ENCODE peak calls at places on chromosomes 3 and 15, in six cellular contexts. Q is breast epithelium, T is upper lobe of left lung, M is endothelial cell of umbilical vein, Z is GM23338, O is transverse colon. N is an unnamed sample. For H3K4me1, the result is how much of the 10 kb centered on the place peaks cover.

GRCh38 chr3:141894524-141895176 is 18.2 kb downstream of the ATP1B3 start:
- DNase-seq in Q (no peak), T (no peak), M (peak), Z (no peak), O (no peak), N (no peak)

GRCh38 chr3:50503504-50503903 is at the start of gene CACNA2D2:
- DNase-seq in Q (peak), T (peak), M (no peak), Z (peak), O (peak), N (peak)

GRCh38 chr3:14175383-14176037 is 2.9 kb downstream of the XPC start:
- DNase-seq in Q (no peak), T (no peak), M (no peak), Z (no peak), O (no peak), N (no peak)

GRCh38 chr15:41984622-41985021 is 12.3 kb upstream of the EHD4 start:
- DNase-seq in Q (peak), T (no peak), M (no peak), Z (no peak), O (peak), N (no peak)

GRCh38 chr15:41494922-41495735 is 1.5 kb downstream of the ITPKA start:
- DNase-seq in Q (no peak), T (peak), M (no peak), Z (peak), O (no peak), N (peak)

GRCh38 chr3:10288575-10288960 is 4.2 kb downstream of the GHRL start:
- DNase-seq in Q (no peak), T (no peak), M (no peak), Z (no peak), O (no peak), N (no peak)

GRCh38 chr3:194139085-194139976 is 3.4 kb downstream of the HES1 start:
- DNase-seq in Q (no peak), T (peak), M (peak), Z (peak), O (no peak), N (no peak)

GRCh38 chr15:70337292-70338186 is 239.8 kb upstream of the TLE3 start:
- DNase-seq in Q (no peak), T (no peak), M (no peak), Z (no peak), O (peak), N (no peak)

GRCh38 chr3:123338021-123338619 is 110.8 kb downstream of the ADCY5 start:
- DNase-seq in Q (peak), T (no peak), M (no peak), Z (no peak), O (no peak), N (no peak)

GRCh38 chr3:38493019-38493418 is 3.1 kb upstream of the EXOG start:
- DNase-seq in Q (no peak), T (no peak), M (peak), Z (no peak), O (no peak), N (no peak)

GRCh38 chr3:155885299-155885698 is 14.8 kb downstream of the GMPS start:
- DNase-seq in Q (no peak), T (no peak), M (no peak), Z (no peak), O (no peak), N (no peak)

GRCh38 chr15:49036650-49037545 is 9.3 kb downstream of the SECISBP2L start:
- DNase-seq in Q (no peak), T (no peak), M (no peak), Z (no peak), O (no peak), N (no peak)

GRCh38 chr15:71804226-71804625 is 6.1 kb upstream of the NR2E3 start:
- DNase-seq in Q (no peak), T (no peak), M (no peak), Z (no peak), O (no peak), N (no peak)

GRCh38 chr15:52228928-52229327 is 37.7 kb upstream of the GNB5 start:
- DNase-seq in Q (no peak), T (no peak), M (no peak), Z (peak), O (peak), N (peak)

GRCh38 chr3:128432301-128432897 is 34.3 kb downstream of the DNAJB8 start:
- DNase-seq in Q (peak), T (peak), M (no peak), Z (peak), O (no peak), N (peak)

GRCh38 chr15:40928975-40929729 is at the start of gene DLL4:
- DNase-seq in Q (peak), T (peak), M (peak), Z (peak), O (peak), N (peak)

GRCh38 chr3:180433172-180433571 is 168.8 kb upstream of the TTC14 start:
- DNase-seq in Q (no peak), T (no peak), M (peak), Z (no peak), O (no peak), N (no peak)

GRCh38 chr3:148106062-148106461 is 591.6 kb upstream of the AGTR1 start:
- DNase-seq in Q (no peak), T (no peak), M (no peak), Z (no peak), O (no peak), N (no peak)

GRCh38 chr3:77562089-77562488 is 522.2 kb downstream of the ROBO2 start:
- DNase-seq in Q (no peak), T (no peak), M (no peak), Z (no peak), O (no peak), N (no peak)

GRCh38 chr15:24269166-24269571 is 406.4 kb upstream of the NPAP1 start:
- DNase-seq in Q (no peak), T (no peak), M (no peak), Z (no peak), O (peak), N (peak)

GRCh38 chr3:14237431-14237830 is 58.8 kb downstream of the LSM3 start:
- DNase-seq in Q (no peak), T (no peak), M (no peak), Z (no peak), O (no peak), N (no peak)

GRCh38 chr15:28957606-28958498 is 72.1 kb downstream of the APBA2 start:
- DNase-seq in Q (no peak), T (peak), M (no peak), Z (no peak), O (no peak), N (no peak)

GRCh38 chr15:26372712-26373111 is 400.2 kb downstream of the GABRB3 start:
- DNase-seq in Q (no peak), T (no peak), M (no peak), Z (peak), O (no peak), N (no peak)

GRCh38 chr15:66703540-66703941 is 1.5 kb downstream of the SMAD6 start:
- DNase-seq in Q (no peak), T (no peak), M (no peak), Z (peak), O (peak), N (peak)

GRCh38 chr3:133472889-133473288 is 73.0 kb downstream of the BFSP2 start:
- DNase-seq in Q (no peak), T (no peak), M (no peak), Z (no peak), O (no peak), N (no peak)

GRCh38 chr3:133474251-133474801 is 74.5 kb downstream of the BFSP2 start:
- DNase-seq in Q (peak), T (no peak), M (no peak), Z (no peak), O (no peak), N (no peak)

GRCh38 chr3:133475245-133476010 is 75.6 kb downstream of the BFSP2 start:
- DNase-seq in Q (no peak), T (no peak), M (no peak), Z (no peak), O (no peak), N (no peak)

GRCh38 chr3:133469140-133469731 is 69.4 kb downstream of the BFSP2 start:
- DNase-seq in Q (no peak), T (no peak), M (no peak), Z (no peak), O (no peak), N (no peak)

GRCh38 chr3:133472242-133472641 is 72.4 kb downstream of the BFSP2 start:
- DNase-seq in Q (no peak), T (peak), M (no peak), Z (peak), O (peak), N (no peak)
- H3K4me1 ChIP-seq in Q (under half), T (under half), M (under half), Z (under half), O (under half), N (under half)

DNA sequence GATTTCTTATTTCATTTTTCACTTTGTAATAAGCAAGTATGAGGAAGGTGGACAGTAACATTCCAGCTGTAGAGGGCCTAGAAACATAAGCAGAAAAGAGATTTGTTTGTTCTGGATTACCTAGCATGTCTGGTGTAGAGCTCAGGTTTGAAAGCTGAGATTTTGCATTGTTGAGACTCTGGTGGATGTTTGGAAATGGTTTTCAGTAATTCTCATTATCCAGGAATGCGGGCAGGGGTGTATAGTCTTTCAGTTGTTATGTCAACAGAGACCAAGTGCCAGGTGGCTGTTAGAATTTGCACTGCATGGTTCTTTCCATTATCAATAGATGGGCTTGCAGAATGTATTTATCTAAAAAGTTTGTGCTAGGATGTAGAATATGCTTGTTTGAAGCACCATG is 10.9 kb downstream of the GPD1L start:
- DNase-seq in Q (no peak), T (no peak), M (no peak), Z (no peak), O (no peak), N (no peak)
- TF ChIP-seq CTCF in Q (no peak), T (no peak), M (no peak), Z (no peak), O (no peak), N (no peak)

GRCh38 chr3:52774901-52775864 is 2.2 kb upstream of the ITIH1 start:
- DNase-seq in Q (no peak), T (no peak), M (no peak), Z (no peak), O (peak), N (peak)
- TF ChIP-seq POLR2AphosphoS5 in Q (no peak), T (no peak), M (no peak), Z (no peak), O (no peak), N (no peak)

GRCh38 chr3:72618739-72619138 is 229.5 kb downstream of the SHQ1 start:
- DNase-seq in Q (no peak), T (peak), M (no peak), Z (no peak), O (no peak), N (no peak)
- H3K4me1 ChIP-seq in Q (under half), T (under half), M (under half), Z (under half), O (under half), N (under half)

GRCh38 chr15:76347507-76348055 is 11.0 kb downstream of the ISL2 start:
- DNase-seq in Q (no peak), T (no peak), M (no peak), Z (no peak), O (no peak), N (no peak)

GRCh38 chr15:76343313-76343996 is 6.9 kb downstream of the ISL2 start:
- DNase-seq in Q (no peak), T (no peak), M (no peak), Z (no peak), O (no peak), N (no peak)

GRCh38 chr15:76346666-76347506 is 10.3 kb downstream of the ISL2 start:
- DNase-seq in Q (no peak), T (peak), M (peak), Z (peak), O (peak), N (no peak)

GRCh38 chr15:76345269-76345879 is 8.8 kb downstream of the ISL2 start:
- DNase-seq in Q (no peak), T (no peak), M (no peak), Z (no peak), O (no peak), N (no peak)

GRCh38 chr15:76345880-76346665 is 9.5 kb downstream of the ISL2 start:
- DNase-seq in Q (no peak), T (peak), M (no peak), Z (peak), O (peak), N (no peak)
- TF ChIP-seq CTCF in Q (no peak), T (no peak), M (no peak), Z (no peak), O (no peak), N (no peak)